ENCODE peak calls at places on chromosomes 12 and 14, in six cellular contexts. One of them, this sample, is unnamed.

GRCh38 chr12:117963836-117964235 is 5.0 kb downstream of the KSR2 start:
- DNase-seq in A549: no peak
- DNase-seq in IMR-90: no peak
- DNase-seq in GM12878: no peak
- DNase-seq in HepG2: no peak
- DNase-seq in HEK293T: no peak
- DNase-seq in this sample: no peak

GRCh38 chr12:5988659-5989116 is 43.6 kb upstream of the ANO2 start:
- DNase-seq in IMR-90: peak
- DNase-seq in HEK293T: peak
- DNase-seq in HepG2: peak
- DNase-seq in A549: peak
- DNase-seq in GM12878: peak
- DNase-seq in this sample: peak

GRCh38 chr12:24537241-24537860 is 411.6 kb downstream of the BCAT1 start:
- DNase-seq in HEK293T: no peak
- DNase-seq in HepG2: no peak
- DNase-seq in IMR-90: no peak
- DNase-seq in GM12878: no peak
- DNase-seq in A549: no peak
- DNase-seq in this sample: no peak

GRCh38 chr14:70000601-70001000 is 121.4 kb downstream of the SMOC1 start:
- DNase-seq in IMR-90: peak
- DNase-seq in HEK293T: no peak
- DNase-seq in GM12878: no peak
- DNase-seq in HepG2: no peak
- DNase-seq in A549: no peak
- DNase-seq in this sample: no peak

GRCh38 chr12:126191037-126191891 is 1126.0 kb downstream of the AACS start:
- DNase-seq in IMR-90: no peak
- DNase-seq in HEK293T: no peak
- DNase-seq in A549: no peak
- DNase-seq in HepG2: no peak
- DNase-seq in GM12878: no peak
- DNase-seq in this sample: no peak

GRCh38 chr12:116670859-116671258 is 67.0 kb downstream of the SPRING1 start:
- DNase-seq in HepG2: no peak
- DNase-seq in HEK293T: no peak
- DNase-seq in GM12878: no peak
- DNase-seq in IMR-90: no peak
- DNase-seq in A549: no peak
- DNase-seq in this sample: no peak

GRCh38 chr14:105075364-105076295 is 10.4 kb upstream of the GPR132 start:
- DNase-seq in A549: no peak
- DNase-seq in HepG2: no peak
- DNase-seq in IMR-90: peak
- DNase-seq in GM12878: no peak
- DNase-seq in HEK293T: no peak
- DNase-seq in this sample: peak

GRCh38 chr12:6818246-6819006 is 3.2 kb upstream of the GPR162 start:
- DNase-seq in A549: no peak
- DNase-seq in HEK293T: no peak
- DNase-seq in HepG2: no peak
- DNase-seq in IMR-90: no peak
- DNase-seq in GM12878: no peak
- DNase-seq in this sample: no peak

GRCh38 chr14:90454041-90455000 is 57.5 kb downstream of the CALM1 start:
- DNase-seq in IMR-90: peak
- DNase-seq in GM12878: no peak
- DNase-seq in A549: peak
- DNase-seq in HepG2: peak
- DNase-seq in HEK293T: peak
- DNase-seq in this sample: peak

GRCh38 chr12:92362785-92363184 is 217.1 kb upstream of the BTG1 start:
- DNase-seq in GM12878: peak
- DNase-seq in HepG2: no peak
- DNase-seq in HEK293T: no peak
- DNase-seq in A549: no peak
- DNase-seq in IMR-90: no peak
- DNase-seq in this sample: no peak

GRCh38 chr14:89801128-89801527 is 153.4 kb downstream of the EFCAB11 start:
- DNase-seq in HepG2: no peak
- DNase-seq in HEK293T: no peak
- DNase-seq in GM12878: no peak
- DNase-seq in IMR-90: peak
- DNase-seq in A549: no peak
- DNase-seq in this sample: no peak

GRCh38 chr14:104143521-104144452 is 5.4 kb downstream of the KIF26A start:
- DNase-seq in IMR-90: no peak
- DNase-seq in HepG2: no peak
- DNase-seq in HEK293T: no peak
- DNase-seq in A549: no peak
- DNase-seq in GM12878: no peak
- DNase-seq in this sample: no peak

GRCh38 chr14:58731465-58732330 is 93.9 kb downstream of the DACT1 start:
- DNase-seq in HepG2: no peak
- DNase-seq in A549: peak
- DNase-seq in GM12878: no peak
- DNase-seq in HEK293T: no peak
- DNase-seq in IMR-90: peak
- DNase-seq in this sample: no peak

GRCh38 chr12:5648692-5649338 is 216.9 kb downstream of the NTF3 start:
- DNase-seq in GM12878: no peak
- DNase-seq in HepG2: peak
- DNase-seq in HEK293T: peak
- DNase-seq in A549: no peak
- DNase-seq in IMR-90: peak
- DNase-seq in this sample: peak

GRCh38 chr14:32225378-32225920 is 22.4 kb upstream of the RNU6-8 start:
- DNase-seq in GM12878: no peak
- DNase-seq in A549: no peak
- DNase-seq in HepG2: no peak
- DNase-seq in HEK293T: no peak
- DNase-seq in IMR-90: no peak
- DNase-seq in this sample: no peak

GRCh38 chr12:131740626-131741025 is 29.7 kb downstream of the SFSWAP start:
- DNase-seq in HEK293T: no peak
- DNase-seq in A549: no peak
- DNase-seq in HepG2: no peak
- DNase-seq in GM12878: no peak
- DNase-seq in IMR-90: no peak
- DNase-seq in this sample: no peak

GRCh38 chr14:54804720-54805060 is 97.9 kb downstream of the GCH1 start:
- DNase-seq in GM12878: no peak
- DNase-seq in A549: no peak
- DNase-seq in IMR-90: no peak
- DNase-seq in HepG2: no peak
- DNase-seq in HEK293T: no peak
- DNase-seq in this sample: no peak

GRCh38 chr12:38384816-38385491 is 68.4 kb downstream of the ALG10B start:
- DNase-seq in GM12878: no peak
- DNase-seq in HepG2: peak
- DNase-seq in IMR-90: no peak
- DNase-seq in HEK293T: no peak
- DNase-seq in A549: no peak
- DNase-seq in this sample: no peak

GRCh38 chr14:22535916-22536315 is 53.1 kb downstream of the DAD1 start:
- DNase-seq in IMR-90: no peak
- DNase-seq in HEK293T: no peak
- DNase-seq in HepG2: no peak
- DNase-seq in A549: no peak
- DNase-seq in GM12878: no peak
- DNase-seq in this sample: no peak

GRCh38 chr14:22226381-22226780 is 362.6 kb downstream of the DAD1 start:
- DNase-seq in HEK293T: no peak
- DNase-seq in GM12878: no peak
- DNase-seq in IMR-90: peak
- DNase-seq in HepG2: no peak
- DNase-seq in A549: no peak
- DNase-seq in this sample: peak

GRCh38 chr12:64216239-64216638 is 5.9 kb downstream of the KICS2 start:
- DNase-seq in IMR-90: no peak
- DNase-seq in GM12878: no peak
- DNase-seq in HepG2: no peak
- DNase-seq in HEK293T: no peak
- DNase-seq in A549: no peak
- DNase-seq in this sample: no peak

GRCh38 chr14:57823015-57823660 is 42.8 kb downstream of the SLC35F4 start:
- DNase-seq in HEK293T: no peak
- DNase-seq in HepG2: no peak
- DNase-seq in IMR-90: no peak
- DNase-seq in A549: no peak
- DNase-seq in GM12878: no peak
- DNase-seq in this sample: no peak

GRCh38 chr12:69688496-69689427 is 10.3 kb downstream of the BEST3 start:
- DNase-seq in HepG2: peak
- DNase-seq in HEK293T: peak
- DNase-seq in A549: peak
- DNase-seq in GM12878: no peak
- DNase-seq in IMR-90: peak
- DNase-seq in this sample: peak

GRCh38 chr12:121933522-121934317 is 15.3 kb downstream of the CFAP251 start:
- DNase-seq in HEK293T: no peak
- DNase-seq in IMR-90: peak
- DNase-seq in GM12878: no peak
- DNase-seq in HepG2: no peak
- DNase-seq in A549: no peak
- DNase-seq in this sample: peak

GRCh38 chr12:106044773-106045172 is 94.0 kb downstream of the NUAK1 start:
- DNase-seq in HEK293T: no peak
- DNase-seq in A549: no peak
- DNase-seq in IMR-90: peak
- DNase-seq in HepG2: no peak
- DNase-seq in GM12878: no peak
- DNase-seq in this sample: no peak

GRCh38 chr12:21576431-21576830 is 28.2 kb downstream of the GYS2 start:
- DNase-seq in A549: no peak
- DNase-seq in HEK293T: no peak
- DNase-seq in IMR-90: no peak
- DNase-seq in HepG2: no peak
- DNase-seq in GM12878: no peak
- DNase-seq in this sample: no peak

GRCh38 chr14:49769581-49770211 is 1.7 kb downstream of the KLHDC2 start:
- DNase-seq in HepG2: no peak
- DNase-seq in GM12878: no peak
- DNase-seq in HEK293T: no peak
- DNase-seq in A549: no peak
- DNase-seq in IMR-90: no peak
- DNase-seq in this sample: no peak

GRCh38 chr14:75434557-75435248 is 6.9 kb downstream of the JDP2 start:
- DNase-seq in A549: no peak
- DNase-seq in IMR-90: no peak
- DNase-seq in HepG2: no peak
- DNase-seq in HEK293T: no peak
- DNase-seq in GM12878: no peak
- DNase-seq in this sample: no peak

DNA sequence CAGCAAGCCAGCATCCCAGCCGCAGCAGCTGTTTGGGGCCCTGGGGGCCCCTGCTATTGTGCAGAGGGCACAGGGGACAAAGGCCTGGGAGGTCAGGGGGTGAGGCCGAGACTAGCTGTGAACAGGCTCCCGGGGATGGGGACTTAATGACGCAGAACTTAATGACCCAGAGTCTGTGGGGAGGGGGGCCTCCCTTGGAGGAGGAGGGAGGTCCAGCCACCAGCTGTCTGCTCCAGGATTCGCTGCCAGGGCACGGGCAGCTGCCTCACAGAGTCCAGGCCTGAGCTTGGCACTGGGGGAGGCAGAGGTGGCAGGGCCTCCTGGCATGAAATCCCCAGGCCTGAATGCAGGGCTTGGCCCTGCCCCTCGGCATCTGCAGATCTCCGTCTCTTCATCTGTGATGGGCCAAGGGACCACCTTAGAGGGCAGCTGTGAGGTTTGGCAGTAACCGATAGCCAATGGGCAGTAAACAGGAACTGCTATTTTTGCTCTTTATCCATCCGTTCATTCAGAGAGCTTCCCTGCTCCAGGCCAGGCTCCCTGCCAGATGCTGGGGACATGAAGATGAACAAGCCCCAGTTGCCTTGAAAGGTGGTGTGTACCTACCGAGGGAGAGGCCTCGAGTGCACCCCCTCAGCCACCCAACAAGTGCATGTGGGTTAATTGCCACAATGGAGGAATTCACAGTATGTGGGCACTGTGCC is 6.7 kb downstream of the FAM222A start:
- DNase-seq in HepG2: no peak
- DNase-seq in A549: no peak
- DNase-seq in HEK293T: no peak
- DNase-seq in IMR-90: no peak
- DNase-seq in GM12878: no peak
- DNase-seq in this sample: no peak
- TF ChIP-seq BHLHE40 in HepG2: no peak
- TF ChIP-seq BHLHE40 in A549: no peak
- TF ChIP-seq BHLHE40 in HEK293T: no peak
- TF ChIP-seq BHLHE40 in IMR-90: no peak
- TF ChIP-seq BHLHE40 in GM12878: no peak
- TF ChIP-seq BHLHE40 in this sample: no peak

GRCh38 chr12:12333407-12333831 is 16.6 kb downstream of the MANSC1 start:
- DNase-seq in GM12878: no peak
- DNase-seq in HepG2: no peak
- DNase-seq in IMR-90: peak
- DNase-seq in A549: no peak
- DNase-seq in HEK293T: no peak
- DNase-seq in this sample: no peak

GRCh38 chr12:12334710-12335040 is 15.4 kb downstream of the MANSC1 start:
- DNase-seq in IMR-90: no peak
- DNase-seq in GM12878: no peak
- DNase-seq in A549: no peak
- DNase-seq in HepG2: no peak
- DNase-seq in HEK293T: no peak
- DNase-seq in this sample: no peak

GRCh38 chr12:12331896-12332295 is 18.1 kb downstream of the MANSC1 start:
- DNase-seq in HepG2: no peak
- DNase-seq in GM12878: no peak
- DNase-seq in IMR-90: no peak
- DNase-seq in A549: no peak
- DNase-seq in HEK293T: no peak
- DNase-seq in this sample: no peak

GRCh38 chr12:12333980-12334709 is 15.9 kb downstream of the MANSC1 start:
- DNase-seq in GM12878: peak
- DNase-seq in HEK293T: peak
- DNase-seq in HepG2: peak
- DNase-seq in IMR-90: peak
- DNase-seq in A549: peak
- DNase-seq in this sample: peak

GRCh38 chr12:12331244-12331771 is 18.7 kb downstream of the MANSC1 start:
- DNase-seq in HepG2: no peak
- DNase-seq in IMR-90: no peak
- DNase-seq in A549: no peak
- DNase-seq in GM12878: no peak
- DNase-seq in HEK293T: no peak
- DNase-seq in this sample: no peak
- TF ChIP-seq BHLHE40 in HepG2: no peak
- TF ChIP-seq BHLHE40 in IMR-90: no peak
- TF ChIP-seq BHLHE40 in A549: no peak
- TF ChIP-seq BHLHE40 in GM12878: no peak
- TF ChIP-seq BHLHE40 in HEK293T: no peak
- TF ChIP-seq BHLHE40 in this sample: no peak

GRCh38 chr14:100896369-100897060 is 7.0 kb downstream of the RTL1 start:
- DNase-seq in HepG2: no peak
- DNase-seq in IMR-90: no peak
- DNase-seq in HEK293T: no peak
- DNase-seq in A549: no peak
- DNase-seq in GM12878: no peak
- DNase-seq in this sample: no peak
- TF ChIP-seq BHLHE40 in HepG2: no peak
- TF ChIP-seq BHLHE40 in IMR-90: no peak
- TF ChIP-seq BHLHE40 in HEK293T: no peak
- TF ChIP-seq BHLHE40 in A549: no peak
- TF ChIP-seq BHLHE40 in GM12878: no peak
- TF ChIP-seq BHLHE40 in this sample: no peak

GRCh38 chr14:61416587-61416986 is 95.2 kb downstream of the PRKCH start:
- DNase-seq in IMR-90: no peak
- DNase-seq in HEK293T: no peak
- DNase-seq in A549: no peak
- DNase-seq in HepG2: no peak
- DNase-seq in GM12878: no peak
- DNase-seq in this sample: no peak
- TF ChIP-seq BHLHE40 in IMR-90: no peak
- TF ChIP-seq BHLHE40 in HEK293T: no peak
- TF ChIP-seq BHLHE40 in A549: no peak
- TF ChIP-seq BHLHE40 in HepG2: no peak
- TF ChIP-seq BHLHE40 in GM12878: no peak
- TF ChIP-seq BHLHE40 in this sample: no peak

This sample was measured in K562.